ENCODE peak calls at places on chromosomes 5 and 9, in eight cellular contexts. N is CD8-positive, alpha-beta T cell; T is RWPE1; Z is cardiac fibroblast; H is tibial artery; V is GM13977; Y is coronary artery; O is mammary epithelial cell. B is an unnamed sample.

GRCh38 chr9:127154390-127155191 is 32.2 kb upstream of the ANGPTL2 start:
- DNase-seq in N (no peak), T (no peak), Z (peak; percentile 82), H (peak; percentile 88), V (peak; percentile 46), Y (peak; percentile 89), O (no peak), B (no peak)

GRCh38 chr5:55680353-55680752 is 31.8 kb downstream of the SLC38A9 start:
- DNase-seq in N (no peak), T (no peak), Z (no peak), H (no peak), V (no peak), Y (no peak), O (no peak), B (no peak)

GRCh38 chr5:112339761-112340160 is 79.3 kb downstream of the EPB41L4A start:
- DNase-seq in N (no peak), T (no peak), Z (no peak), H (no peak), V (no peak), Y (no peak), O (no peak), B (no peak)

GRCh38 chr9:7879551-7880245 is 80.1 kb upstream of the DMAC1 start:
- DNase-seq in N (peak; percentile 15), T (no peak), Z (no peak), H (no peak), V (no peak), Y (no peak), O (peak; percentile 16), B (no peak)

GRCh38 chr9:110767559-110768063 is 99.0 kb downstream of the MUSK start:
- DNase-seq in N (no peak), T (no peak), Z (peak; percentile 97), H (peak; percentile 79), V (no peak), Y (no peak), O (no peak), B (no peak)

GRCh38 chr5:19175776-19176570 is 812.0 kb downstream of the CDH18 start:
- DNase-seq in N (no peak), T (no peak), Z (no peak), H (no peak), V (no peak), Y (no peak), O (no peak), B (no peak)

GRCh38 chr5:555058-555623 is 30.9 kb upstream of the SLC9A3 start:
- DNase-seq in N (no peak), T (no peak), Z (no peak), H (no peak), V (no peak), Y (no peak), O (no peak), B (peak; percentile 36)

GRCh38 chr5:168261212-168261575 is 30.3 kb upstream of the WWC1 start:
- DNase-seq in N (no peak), T (no peak), Z (peak; percentile 15), H (no peak), V (no peak), Y (no peak), O (no peak), B (no peak)

GRCh38 chr5:40334242-40334635 is 345.5 kb upstream of the PTGER4 start:
- DNase-seq in N (no peak), T (no peak), Z (no peak), H (no peak), V (no peak), Y (no peak), O (peak; percentile 50), B (no peak)

GRCh38 chr5:74434124-74434899 is 206.2 kb downstream of the ENC1 start:
- DNase-seq in N (no peak), T (no peak), Z (peak; percentile 15), H (no peak), V (no peak), Y (no peak), O (no peak), B (no peak)

GRCh38 chr9:20209421-20210340 is 412.6 kb downstream of the MLLT3 start:
- DNase-seq in N (peak; percentile 27), T (no peak), Z (no peak), H (no peak), V (no peak), Y (no peak), O (no peak), B (no peak)

GRCh38 chr5:52822437-52822836 is 34.7 kb downstream of the ITGA1 start:
- DNase-seq in N (no peak), T (no peak), Z (peak; percentile 45), H (peak; percentile 87), V (no peak), Y (peak; percentile 81), O (no peak), B (no peak)

GRCh38 chr5:37772255-37772654 is 67.6 kb downstream of the GDNF start:
- DNase-seq in N (no peak), T (no peak), Z (no peak), H (no peak), V (no peak), Y (no peak), O (no peak), B (no peak)

GRCh38 chr5:53381-54174 is 38.4 kb upstream of the PLEKHG4B start:
- DNase-seq in N (peak; percentile 15), T (peak; percentile 44), Z (peak; percentile 36), H (no peak), V (peak; percentile 63), Y (no peak), O (peak; percentile 16), B (no peak)

GRCh38 chr5:72242796-72243475 is 77.1 kb downstream of the MRPS27 start:
- DNase-seq in N (no peak), T (no peak), Z (no peak), H (no peak), V (no peak), Y (no peak), O (no peak), B (no peak)

GRCh38 chr5:72245517-72246238 is 74.4 kb downstream of the MRPS27 start:
- DNase-seq in N (no peak), T (no peak), Z (no peak), H (no peak), V (no peak), Y (no peak), O (no peak), B (no peak)

GRCh38 chr5:72243706-72244105 is 76.3 kb downstream of the MRPS27 start:
- DNase-seq in N (no peak), T (no peak), Z (no peak), H (no peak), V (no peak), Y (no peak), O (no peak), B (no peak)

GRCh38 chr5:72246239-72246580 is 73.8 kb downstream of the MRPS27 start:
- DNase-seq in N (no peak), T (no peak), Z (no peak), H (no peak), V (peak; percentile 8), Y (no peak), O (no peak), B (no peak)

GRCh38 chr5:72244862-72245371 is 75.1 kb downstream of the MRPS27 start:
- DNase-seq in N (no peak), T (peak; percentile 16), Z (peak; percentile 77), H (no peak), V (peak; percentile 22), Y (no peak), O (no peak), B (no peak)
- TF ChIP-seq CTCF in N (no peak), T (peak; percentile 32), Z (peak; percentile 58), H (peak; percentile 22), V (peak; percentile 52), Y (no peak), O (peak; percentile 45), B (no peak)

GRCh38 chr5:15594922-15595568 is 95.1 kb downstream of the FBXL7 start:
- DNase-seq in N (no peak), T (no peak), Z (no peak), H (no peak), V (no peak), Y (no peak), O (no peak), B (no peak)
- TF ChIP-seq CTCF in N (no peak), T (no peak), Z (no peak), H (no peak), V (no peak), Y (no peak), O (no peak), B (no peak)

DNA sequence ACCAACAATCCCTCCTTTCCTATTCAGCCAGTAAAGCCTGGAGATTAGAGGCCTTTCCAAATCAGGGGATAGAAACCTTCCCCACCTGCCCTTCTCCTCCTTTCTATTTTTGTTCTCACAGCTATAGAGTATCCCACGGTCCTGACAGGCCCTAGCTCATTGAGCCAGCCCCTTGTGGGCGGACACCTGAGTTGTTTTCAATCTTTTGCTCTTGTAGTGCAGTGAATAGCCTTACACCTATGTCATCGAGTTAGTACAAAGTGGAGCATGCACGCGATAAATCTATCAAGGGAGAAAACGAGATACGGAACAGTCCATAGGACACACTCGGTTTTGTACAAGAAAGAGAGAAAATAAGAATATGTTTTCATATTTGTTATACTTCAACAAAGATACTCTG is 77.2 kb downstream of the TSPAN17 start:
- DNase-seq in N (no peak), T (no peak), Z (no peak), H (no peak), V (no peak), Y (no peak), O (no peak), B (no peak)
- TF ChIP-seq CTCF in N (no peak), T (no peak), Z (no peak), H (no peak), V (no peak), Y (no peak), O (no peak), B (no peak)

GRCh38 chr5:102778478-102778877 is 23.4 kb downstream of the PAM start:
- DNase-seq in N (no peak), T (peak; percentile 18), Z (peak; percentile 67), H (no peak), V (peak; percentile 16), Y (no peak), O (peak; percentile 78), B (no peak)
- TF ChIP-seq CTCF in N (no peak), T (no peak), Z (no peak), H (no peak), V (no peak), Y (no peak), O (no peak), B (no peak)

GRCh38 chr9:12702160-12702758 is 9.1 kb downstream of the TYRP1 start:
- DNase-seq in N (no peak), T (peak; percentile 31), Z (peak; percentile 87), H (no peak), V (no peak), Y (peak; percentile 73), O (peak; percentile 41), B (no peak)
- TF ChIP-seq CTCF in N (no peak), T (peak; percentile 64), Z (peak; percentile 68), H (peak; percentile 43), V (no peak), Y (no peak), O (peak; percentile 46), B (no peak)

GRCh38 chr5:169721771-169722170 is 84.7 kb downstream of the DOCK2 start:
- DNase-seq in N (no peak), T (no peak), Z (no peak), H (no peak), V (no peak), Y (no peak), O (no peak), B (no peak)
- TF ChIP-seq CTCF in N (no peak), T (no peak), Z (no peak), H (no peak), V (peak; percentile 22), Y (no peak), O (peak; percentile 10), B (peak; percentile 16)

GRCh38 chr5:80686757-80687156 is 32.0 kb upstream of the DHFR start:
- DNase-seq in N (no peak), T (peak; percentile 16), Z (peak; percentile 35), H (no peak), V (no peak), Y (no peak), O (no peak), B (no peak)
- TF ChIP-seq CTCF in N (peak; percentile 54), T (peak; percentile 41), Z (peak; percentile 26), H (no peak), V (peak; percentile 24), Y (no peak), O (no peak), B (peak; percentile 12)